ENCODE peak calls at places on chromosomes 12 and 14, in nine cellular contexts. One of them, this sample, is unnamed.

GRCh38 chr12:132379576-132379975 is 50.2 kb upstream of the GALNT9 start:
- DNase-seq in GM04504: no peak
- DNase-seq in M059J: no peak
- DNase-seq in brain microvascular endothelial cell: no peak
- DNase-seq in ELF-1: no peak
- DNase-seq in neural crest cell: no peak
- DNase-seq in left ventricle myocardium inferior: no peak
- DNase-seq in activated CD8-positive, alpha-beta memory T cell treated with anti-CD3 and anti-CD28 coated beads, Interleukin-2, amount 50 U/mL, for 4 hours: no peak
- DNase-seq in H54: no peak
- DNase-seq in this sample: no peak

GRCh38 chr14:53711205-53711604 is 245.4 kb downstream of the BMP4 start:
- DNase-seq in GM04504: no peak
- DNase-seq in M059J: no peak
- DNase-seq in brain microvascular endothelial cell: no peak
- DNase-seq in ELF-1: peak
- DNase-seq in neural crest cell: no peak
- DNase-seq in left ventricle myocardium inferior: no peak
- DNase-seq in activated CD8-positive, alpha-beta memory T cell treated with anti-CD3 and anti-CD28 coated beads, Interleukin-2, amount 50 U/mL, for 4 hours: no peak
- DNase-seq in H54: no peak
- DNase-seq in this sample: no peak

GRCh38 chr14:35004839-35005238 is 22.0 kb downstream of the SRP54 start:
- DNase-seq in GM04504: no peak
- DNase-seq in M059J: no peak
- DNase-seq in brain microvascular endothelial cell: no peak
- DNase-seq in ELF-1: no peak
- DNase-seq in neural crest cell: no peak
- DNase-seq in left ventricle myocardium inferior: no peak
- DNase-seq in activated CD8-positive, alpha-beta memory T cell treated with anti-CD3 and anti-CD28 coated beads, Interleukin-2, amount 50 U/mL, for 4 hours: no peak
- DNase-seq in H54: no peak
- DNase-seq in this sample: no peak

GRCh38 chr12:6167327-6168280 is 32.6 kb upstream of the CD9 start:
- DNase-seq in GM04504: peak
- DNase-seq in M059J: peak
- DNase-seq in brain microvascular endothelial cell: peak
- DNase-seq in ELF-1: no peak
- DNase-seq in neural crest cell: no peak
- DNase-seq in left ventricle myocardium inferior: no peak
- DNase-seq in activated CD8-positive, alpha-beta memory T cell treated with anti-CD3 and anti-CD28 coated beads, Interleukin-2, amount 50 U/mL, for 4 hours: peak
- DNase-seq in H54: peak
- DNase-seq in this sample: no peak

GRCh38 chr14:94381149-94382030 is 7.0 kb downstream of the SERPINA1 start:
- DNase-seq in GM04504: no peak
- DNase-seq in M059J: no peak
- DNase-seq in brain microvascular endothelial cell: no peak
- DNase-seq in ELF-1: no peak
- DNase-seq in neural crest cell: no peak
- DNase-seq in left ventricle myocardium inferior: no peak
- DNase-seq in activated CD8-positive, alpha-beta memory T cell treated with anti-CD3 and anti-CD28 coated beads, Interleukin-2, amount 50 U/mL, for 4 hours: no peak
- DNase-seq in H54: no peak
- DNase-seq in this sample: no peak

GRCh38 chr12:13275366-13275765 is 78.8 kb downstream of the EMP1 start:
- DNase-seq in GM04504: no peak
- DNase-seq in M059J: no peak
- DNase-seq in brain microvascular endothelial cell: no peak
- DNase-seq in ELF-1: no peak
- DNase-seq in neural crest cell: no peak
- DNase-seq in left ventricle myocardium inferior: no peak
- DNase-seq in activated CD8-positive, alpha-beta memory T cell treated with anti-CD3 and anti-CD28 coated beads, Interleukin-2, amount 50 U/mL, for 4 hours: no peak
- DNase-seq in H54: no peak
- DNase-seq in this sample: no peak

GRCh38 chr12:1594045-1594294 is 411 bp downstream of the FBXL14 start:
- DNase-seq in GM04504: no peak
- DNase-seq in M059J: peak
- DNase-seq in brain microvascular endothelial cell: no peak
- DNase-seq in ELF-1: no peak
- DNase-seq in neural crest cell: no peak
- DNase-seq in left ventricle myocardium inferior: peak
- DNase-seq in activated CD8-positive, alpha-beta memory T cell treated with anti-CD3 and anti-CD28 coated beads, Interleukin-2, amount 50 U/mL, for 4 hours: no peak
- DNase-seq in H54: no peak
- DNase-seq in this sample: peak

GRCh38 chr12:53078425-53079225 is 565 bp downstream of the SPRYD3 start:
- DNase-seq in GM04504: no peak
- DNase-seq in M059J: peak
- DNase-seq in brain microvascular endothelial cell: no peak
- DNase-seq in ELF-1: no peak
- DNase-seq in neural crest cell: no peak
- DNase-seq in left ventricle myocardium inferior: no peak
- DNase-seq in activated CD8-positive, alpha-beta memory T cell treated with anti-CD3 and anti-CD28 coated beads, Interleukin-2, amount 50 U/mL, for 4 hours: peak
- DNase-seq in H54: no peak
- DNase-seq in this sample: no peak

GRCh38 chr14:92426237-92426636 is 87.3 kb upstream of the RIN3 start:
- DNase-seq in GM04504: no peak
- DNase-seq in M059J: peak
- DNase-seq in brain microvascular endothelial cell: peak
- DNase-seq in ELF-1: no peak
- DNase-seq in neural crest cell: no peak
- DNase-seq in left ventricle myocardium inferior: no peak
- DNase-seq in activated CD8-positive, alpha-beta memory T cell treated with anti-CD3 and anti-CD28 coated beads, Interleukin-2, amount 50 U/mL, for 4 hours: no peak
- DNase-seq in H54: no peak
- DNase-seq in this sample: no peak

GRCh38 chr14:92794547-92794941 is 439 bp downstream of the GOLGA5 start:
- DNase-seq in GM04504: no peak
- DNase-seq in M059J: peak
- DNase-seq in brain microvascular endothelial cell: no peak
- DNase-seq in ELF-1: no peak
- DNase-seq in neural crest cell: no peak
- DNase-seq in left ventricle myocardium inferior: peak
- DNase-seq in activated CD8-positive, alpha-beta memory T cell treated with anti-CD3 and anti-CD28 coated beads, Interleukin-2, amount 50 U/mL, for 4 hours: peak
- DNase-seq in H54: no peak
- DNase-seq in this sample: no peak

GRCh38 chr12:79591988-79592387 is 98.8 kb downstream of the PAWR start:
- DNase-seq in GM04504: no peak
- DNase-seq in M059J: peak
- DNase-seq in brain microvascular endothelial cell: no peak
- DNase-seq in ELF-1: no peak
- DNase-seq in neural crest cell: no peak
- DNase-seq in left ventricle myocardium inferior: no peak
- DNase-seq in activated CD8-positive, alpha-beta memory T cell treated with anti-CD3 and anti-CD28 coated beads, Interleukin-2, amount 50 U/mL, for 4 hours: no peak
- DNase-seq in H54: no peak
- DNase-seq in this sample: no peak

GRCh38 chr12:29581641-29582040 is 84.2 kb upstream of the OVCH1 start:
- DNase-seq in GM04504: no peak
- DNase-seq in M059J: peak
- DNase-seq in brain microvascular endothelial cell: peak
- DNase-seq in ELF-1: no peak
- DNase-seq in neural crest cell: no peak
- DNase-seq in left ventricle myocardium inferior: no peak
- DNase-seq in activated CD8-positive, alpha-beta memory T cell treated with anti-CD3 and anti-CD28 coated beads, Interleukin-2, amount 50 U/mL, for 4 hours: no peak
- DNase-seq in H54: no peak
- DNase-seq in this sample: no peak

GRCh38 chr12:51082561-51083139 is 746 bp downstream of the CSRNP2 start:
- DNase-seq in GM04504: no peak
- DNase-seq in M059J: peak
- DNase-seq in brain microvascular endothelial cell: peak
- DNase-seq in ELF-1: peak
- DNase-seq in neural crest cell: no peak
- DNase-seq in left ventricle myocardium inferior: no peak
- DNase-seq in activated CD8-positive, alpha-beta memory T cell treated with anti-CD3 and anti-CD28 coated beads, Interleukin-2, amount 50 U/mL, for 4 hours: peak
- DNase-seq in H54: peak
- DNase-seq in this sample: peak

GRCh38 chr12:53659011-53659551 is 16.8 kb downstream of the ATP5MC2 start:
- DNase-seq in GM04504: no peak
- DNase-seq in M059J: peak
- DNase-seq in brain microvascular endothelial cell: peak
- DNase-seq in ELF-1: peak
- DNase-seq in neural crest cell: peak
- DNase-seq in left ventricle myocardium inferior: no peak
- DNase-seq in activated CD8-positive, alpha-beta memory T cell treated with anti-CD3 and anti-CD28 coated beads, Interleukin-2, amount 50 U/mL, for 4 hours: no peak
- DNase-seq in H54: peak
- DNase-seq in this sample: no peak

GRCh38 chr14:96999654-97000155 is 202.5 kb downstream of the VRK1 start:
- DNase-seq in GM04504: no peak
- DNase-seq in M059J: no peak
- DNase-seq in brain microvascular endothelial cell: no peak
- DNase-seq in ELF-1: no peak
- DNase-seq in neural crest cell: no peak
- DNase-seq in left ventricle myocardium inferior: no peak
- DNase-seq in activated CD8-positive, alpha-beta memory T cell treated with anti-CD3 and anti-CD28 coated beads, Interleukin-2, amount 50 U/mL, for 4 hours: no peak
- DNase-seq in H54: no peak
- DNase-seq in this sample: no peak